ENCODE peak calls at places on chromosomes 12 and 14, in nine cellular contexts. One of them, this sample, is unnamed.
A peak's percentile ranks its signal among the peaks of the same experiment; 100 is the strongest.

GRCh38 chr12:106071686-106072085 is 67.1 kb downstream of the NUAK1 start:
- DNase-seq in heart left ventricle: no peak
- DNase-seq in astrocyte of the spinal cord: no peak
- DNase-seq in astrocyte of the hippocampus: no peak
- DNase-seq in activated T-helper 1 cell treated with anti-CD3 and anti-CD28 coated beads, Interleukin-12 subunit alpha, Interleukin-12 subunit beta, Interleukin-2, Interleukin-4 antibody, amounts not matched to agents 30 ng/mL and 10 ng/mL and 1 ng/mL, durations not matched to agents 14 hours and 24 hours and 36 hours: no peak
- DNase-seq in H9: no peak
- DNase-seq in endothelial cell: no peak
- DNase-seq in left cardiac atrium: no peak
- DNase-seq in brain microvascular endothelial cell: no peak
- DNase-seq in this sample: no peak

GRCh38 chr12:32885831-32886230 is 10.7 kb downstream of the PKP2 start:
- DNase-seq in heart left ventricle: no peak
- DNase-seq in astrocyte of the spinal cord: no peak
- DNase-seq in astrocyte of the hippocampus: no peak
- DNase-seq in activated T-helper 1 cell treated with anti-CD3 and anti-CD28 coated beads, Interleukin-12 subunit alpha, Interleukin-12 subunit beta, Interleukin-2, Interleukin-4 antibody, amounts not matched to agents 30 ng/mL and 10 ng/mL and 1 ng/mL, durations not matched to agents 14 hours and 24 hours and 36 hours: no peak
- DNase-seq in H9: no peak
- DNase-seq in endothelial cell: no peak
- DNase-seq in left cardiac atrium: no peak
- DNase-seq in brain microvascular endothelial cell: no peak
- DNase-seq in this sample: no peak

GRCh38 chr12:30019386-30020140 is 235.8 kb upstream of the TMTC1 start:
- DNase-seq in heart left ventricle: no peak
- DNase-seq in astrocyte of the spinal cord: no peak
- DNase-seq in astrocyte of the hippocampus: no peak
- DNase-seq in activated T-helper 1 cell treated with anti-CD3 and anti-CD28 coated beads, Interleukin-12 subunit alpha, Interleukin-12 subunit beta, Interleukin-2, Interleukin-4 antibody, amounts not matched to agents 30 ng/mL and 10 ng/mL and 1 ng/mL, durations not matched to agents 14 hours and 24 hours and 36 hours: no peak
- DNase-seq in H9: no peak
- DNase-seq in endothelial cell: no peak
- DNase-seq in left cardiac atrium: no peak
- DNase-seq in brain microvascular endothelial cell: peak; percentile 13
- DNase-seq in this sample: no peak

GRCh38 chr14:30322819-30323218 is 236.1 kb upstream of the G2E3 start:
- DNase-seq in heart left ventricle: no peak
- DNase-seq in astrocyte of the spinal cord: no peak
- DNase-seq in astrocyte of the hippocampus: no peak
- DNase-seq in activated T-helper 1 cell treated with anti-CD3 and anti-CD28 coated beads, Interleukin-12 subunit alpha, Interleukin-12 subunit beta, Interleukin-2, Interleukin-4 antibody, amounts not matched to agents 30 ng/mL and 10 ng/mL and 1 ng/mL, durations not matched to agents 14 hours and 24 hours and 36 hours: no peak
- DNase-seq in H9: no peak
- DNase-seq in endothelial cell: no peak
- DNase-seq in left cardiac atrium: no peak
- DNase-seq in brain microvascular endothelial cell: no peak
- DNase-seq in this sample: no peak

GRCh38 chr14:79573486-79573885 is 637.8 kb downstream of the DIO2 start:
- DNase-seq in heart left ventricle: no peak
- DNase-seq in astrocyte of the spinal cord: peak; percentile 89
- DNase-seq in astrocyte of the hippocampus: peak; percentile 29
- DNase-seq in activated T-helper 1 cell treated with anti-CD3 and anti-CD28 coated beads, Interleukin-12 subunit alpha, Interleukin-12 subunit beta, Interleukin-2, Interleukin-4 antibody, amounts not matched to agents 30 ng/mL and 10 ng/mL and 1 ng/mL, durations not matched to agents 14 hours and 24 hours and 36 hours: no peak
- DNase-seq in H9: no peak
- DNase-seq in endothelial cell: no peak
- DNase-seq in left cardiac atrium: no peak
- DNase-seq in brain microvascular endothelial cell: peak; percentile 91
- DNase-seq in this sample: peak; percentile 52

GRCh38 chr14:54722791-54723432 is 156.0 kb downstream of the SAMD4A start:
- DNase-seq in heart left ventricle: no peak
- DNase-seq in astrocyte of the spinal cord: peak; percentile 47
- DNase-seq in astrocyte of the hippocampus: peak; percentile 63
- DNase-seq in activated T-helper 1 cell treated with anti-CD3 and anti-CD28 coated beads, Interleukin-12 subunit alpha, Interleukin-12 subunit beta, Interleukin-2, Interleukin-4 antibody, amounts not matched to agents 30 ng/mL and 10 ng/mL and 1 ng/mL, durations not matched to agents 14 hours and 24 hours and 36 hours: no peak
- DNase-seq in H9: no peak
- DNase-seq in endothelial cell: no peak
- DNase-seq in left cardiac atrium: no peak
- DNase-seq in brain microvascular endothelial cell: peak; percentile 32
- DNase-seq in this sample: peak; percentile 70

GRCh38 chr12:54216580-54217308 is 28.0 kb upstream of the SMUG1 start:
- DNase-seq in heart left ventricle: peak; percentile 81
- DNase-seq in astrocyte of the spinal cord: peak; percentile 79
- DNase-seq in astrocyte of the hippocampus: peak; percentile 87
- DNase-seq in activated T-helper 1 cell treated with anti-CD3 and anti-CD28 coated beads, Interleukin-12 subunit alpha, Interleukin-12 subunit beta, Interleukin-2, Interleukin-4 antibody, amounts not matched to agents 30 ng/mL and 10 ng/mL and 1 ng/mL, durations not matched to agents 14 hours and 24 hours and 36 hours: peak; percentile 71
- DNase-seq in H9: peak; percentile 95
- DNase-seq in endothelial cell: peak; percentile 80
- DNase-seq in left cardiac atrium: peak; percentile 77
- DNase-seq in brain microvascular endothelial cell: peak; percentile 58
- DNase-seq in this sample: peak; percentile 92

GRCh38 chr12:130013771-130014484 is 110.1 kb upstream of the TMEM132D start:
- DNase-seq in heart left ventricle: no peak
- DNase-seq in astrocyte of the spinal cord: peak; percentile 11
- DNase-seq in astrocyte of the hippocampus: peak; percentile 75
- DNase-seq in activated T-helper 1 cell treated with anti-CD3 and anti-CD28 coated beads, Interleukin-12 subunit alpha, Interleukin-12 subunit beta, Interleukin-2, Interleukin-4 antibody, amounts not matched to agents 30 ng/mL and 10 ng/mL and 1 ng/mL, durations not matched to agents 14 hours and 24 hours and 36 hours: peak; percentile 10
- DNase-seq in H9: peak; percentile 90
- DNase-seq in endothelial cell: no peak
- DNase-seq in left cardiac atrium: no peak
- DNase-seq in brain microvascular endothelial cell: peak; percentile 69
- DNase-seq in this sample: peak; percentile 13

GRCh38 chr12:89319606-89320005 is 32.7 kb downstream of the DUSP6 start:
- DNase-seq in heart left ventricle: no peak
- DNase-seq in astrocyte of the spinal cord: no peak
- DNase-seq in astrocyte of the hippocampus: no peak
- DNase-seq in activated T-helper 1 cell treated with anti-CD3 and anti-CD28 coated beads, Interleukin-12 subunit alpha, Interleukin-12 subunit beta, Interleukin-2, Interleukin-4 antibody, amounts not matched to agents 30 ng/mL and 10 ng/mL and 1 ng/mL, durations not matched to agents 14 hours and 24 hours and 36 hours: no peak
- DNase-seq in H9: no peak
- DNase-seq in endothelial cell: no peak
- DNase-seq in left cardiac atrium: no peak
- DNase-seq in brain microvascular endothelial cell: no peak
- DNase-seq in this sample: no peak